ENCODE peak calls at places on chromosomes 5 and 9, in five cellular contexts. One of them, this sample, is unnamed.
A peak's percentile ranks its signal among the peaks of the same experiment; 100 is the strongest.

GRCh38 chr9:91639054-91639453 is 215.4 kb upstream of the NFIL3 start:
- DNase-seq in K562: no peak
- DNase-seq in HepG2: no peak
- DNase-seq in GM12878: no peak
- DNase-seq in H1: no peak
- DNase-seq in this sample: no peak

GRCh38 chr5:151947924-151948323 is 23.3 kb upstream of the GLRA1 start:
- DNase-seq in K562: no peak
- DNase-seq in HepG2: no peak
- DNase-seq in GM12878: no peak
- DNase-seq in H1: no peak
- DNase-seq in this sample: no peak

GRCh38 chr5:54904425-54904824 is 81.0 kb downstream of the ESM1 start:
- DNase-seq in K562: no peak
- DNase-seq in HepG2: peak; percentile 21
- DNase-seq in GM12878: no peak
- DNase-seq in H1: no peak
- DNase-seq in this sample: no peak

GRCh38 chr5:9108156-9108555 is 437.7 kb downstream of the SEMA5A start:
- DNase-seq in K562: no peak
- DNase-seq in HepG2: no peak
- DNase-seq in GM12878: no peak
- DNase-seq in H1: no peak
- DNase-seq in this sample: no peak

GRCh38 chr5:151123897-151124751 is 33.5 kb downstream of the ANXA6 start:
- DNase-seq in K562: no peak
- DNase-seq in HepG2: no peak
- DNase-seq in GM12878: peak; percentile 88
- DNase-seq in H1: no peak
- DNase-seq in this sample: no peak

GRCh38 chr5:14429614-14430013 is 152.0 kb upstream of the OTULINL start:
- DNase-seq in K562: no peak
- DNase-seq in HepG2: no peak
- DNase-seq in GM12878: no peak
- DNase-seq in H1: no peak
- DNase-seq in this sample: no peak

GRCh38 chr5:122942164-122942914 is 94.2 kb downstream of the PPIC start:
- DNase-seq in K562: peak; percentile 56
- DNase-seq in HepG2: no peak
- DNase-seq in GM12878: no peak
- DNase-seq in H1: no peak
- DNase-seq in this sample: no peak

GRCh38 chr9:98766548-98766947 is 29.8 kb downstream of the ANKS6 start:
- DNase-seq in K562: no peak
- DNase-seq in HepG2: no peak
- DNase-seq in GM12878: no peak
- DNase-seq in H1: no peak
- DNase-seq in this sample: no peak

GRCh38 chr5:155827949-155828348 is 499.0 kb upstream of the SGCD start:
- DNase-seq in K562: no peak
- DNase-seq in HepG2: no peak
- DNase-seq in GM12878: no peak
- DNase-seq in H1: no peak
- DNase-seq in this sample: no peak

GRCh38 chr9:131289301-131290038 is at the start of gene PLPP7:
- DNase-seq in K562: peak; percentile 75
- DNase-seq in HepG2: peak; percentile 53
- DNase-seq in GM12878: no peak
- DNase-seq in H1: peak; percentile 77
- DNase-seq in this sample: no peak

GRCh38 chr5:159937580-159937979 is 21.3 kb downstream of the ADRA1B start:
- DNase-seq in K562: no peak
- DNase-seq in HepG2: no peak
- DNase-seq in GM12878: no peak
- DNase-seq in H1: peak; percentile 11
- DNase-seq in this sample: no peak

GRCh38 chr5:56817306-56817986 is 2.1 kb downstream of the MAP3K1 start:
- DNase-seq in K562: no peak
- DNase-seq in HepG2: no peak
- DNase-seq in GM12878: no peak
- DNase-seq in H1: no peak
- DNase-seq in this sample: no peak

GRCh38 chr5:160656961-160657570 is 194.9 kb downstream of the ATP10B start:
- DNase-seq in K562: no peak
- DNase-seq in HepG2: no peak
- DNase-seq in GM12878: no peak
- DNase-seq in H1: no peak
- DNase-seq in this sample: no peak

GRCh38 chr9:32581512-32582143 is 8.7 kb upstream of the NDUFB6 start:
- DNase-seq in K562: peak; percentile 25
- DNase-seq in HepG2: peak; percentile 61
- DNase-seq in GM12878: no peak
- DNase-seq in H1: peak; percentile 49
- DNase-seq in this sample: peak; percentile 71

GRCh38 chr5:178895615-178896571 is at the start of gene ZFP2:
- DNase-seq in K562: no peak
- DNase-seq in HepG2: peak; percentile 19
- DNase-seq in GM12878: no peak
- DNase-seq in H1: peak; percentile 82
- DNase-seq in this sample: peak; percentile 21

GRCh38 chr5:152606739-152607138 is 201.7 kb upstream of the NMUR2 start:
- DNase-seq in K562: no peak
- DNase-seq in HepG2: no peak
- DNase-seq in GM12878: no peak
- DNase-seq in H1: no peak
- DNase-seq in this sample: no peak

GRCh38 chr9:110579763-110580255 is 268 bp upstream of the SVEP1 start:
- DNase-seq in K562: no peak
- DNase-seq in HepG2: no peak
- DNase-seq in GM12878: no peak
- DNase-seq in H1: no peak
- DNase-seq in this sample: no peak

GRCh38 chr9:95062601-95063065 is 254.9 kb downstream of the FANCC start:
- DNase-seq in K562: no peak
- DNase-seq in HepG2: no peak
- DNase-seq in GM12878: no peak
- DNase-seq in H1: no peak
- DNase-seq in this sample: no peak

GRCh38 chr9:135757356-135757755 is 55.4 kb downstream of the KCNT1 start:
- DNase-seq in K562: no peak
- DNase-seq in HepG2: no peak
- DNase-seq in GM12878: no peak
- DNase-seq in H1: no peak
- DNase-seq in this sample: no peak

GRCh38 chr5:157518963-157519362 is 56.6 kb downstream of the ADAM19 start:
- DNase-seq in K562: no peak
- DNase-seq in HepG2: no peak
- DNase-seq in GM12878: peak; percentile 77
- DNase-seq in H1: no peak
- DNase-seq in this sample: no peak

GRCh38 chr9:91017245-91017644 is 215.6 kb downstream of the SYK start:
- DNase-seq in K562: no peak
- DNase-seq in HepG2: no peak
- DNase-seq in GM12878: no peak
- DNase-seq in H1: no peak
- DNase-seq in this sample: no peak

GRCh38 chr5:39140558-39141168 is 66.5 kb upstream of the RICTOR start:
- DNase-seq in K562: no peak
- DNase-seq in HepG2: no peak
- DNase-seq in GM12878: no peak
- DNase-seq in H1: no peak
- DNase-seq in this sample: no peak

GRCh38 chr5:96530901-96531300 is 97.9 kb upstream of the PCSK1 start:
- DNase-seq in K562: no peak
- DNase-seq in HepG2: no peak
- DNase-seq in GM12878: no peak
- DNase-seq in H1: no peak
- DNase-seq in this sample: no peak

GRCh38 chr9:75063556-75064305 is 24.2 kb downstream of the NMRK1 start:
- DNase-seq in K562: no peak
- DNase-seq in HepG2: no peak
- DNase-seq in GM12878: no peak
- DNase-seq in H1: no peak
- DNase-seq in this sample: no peak

GRCh38 chr5:159094745-159095144 is 5.0 kb downstream of the EBF1 start:
- DNase-seq in K562: peak; percentile 78
- DNase-seq in HepG2: peak; percentile 8
- DNase-seq in GM12878: no peak
- DNase-seq in H1: no peak
- DNase-seq in this sample: peak; percentile 26

GRCh38 chr5:67677422-67677970 is 480.9 kb upstream of the CD180 start:
- DNase-seq in K562: no peak
- DNase-seq in HepG2: no peak
- DNase-seq in GM12878: no peak
- DNase-seq in H1: no peak
- DNase-seq in this sample: no peak

GRCh38 chr5:154858972-154859950 is 834 bp downstream of the CNOT8 start:
- DNase-seq in K562: no peak
- DNase-seq in HepG2: no peak
- DNase-seq in GM12878: no peak
- DNase-seq in H1: no peak
- DNase-seq in this sample: no peak

GRCh38 chr9:132609829-132610228 is 27.4 kb downstream of the BARHL1 start:
- DNase-seq in K562: no peak
- DNase-seq in HepG2: no peak
- DNase-seq in GM12878: no peak
- DNase-seq in H1: no peak
- DNase-seq in this sample: no peak

GRCh38 chr5:118009761-118010297 is 978.5 kb downstream of the DTWD2 start:
- DNase-seq in K562: no peak
- DNase-seq in HepG2: no peak
- DNase-seq in GM12878: no peak
- DNase-seq in H1: no peak
- DNase-seq in this sample: no peak

GRCh38 chr9:3708751-3709150 is 182.9 kb upstream of the RFX3 start:
- DNase-seq in K562: no peak
- DNase-seq in HepG2: no peak
- DNase-seq in GM12878: peak; percentile 9
- DNase-seq in H1: no peak
- DNase-seq in this sample: no peak

GRCh38 chr9:135949666-135950134 is 11.5 kb downstream of the UBAC1 start:
- DNase-seq in K562: no peak
- DNase-seq in HepG2: no peak
- DNase-seq in GM12878: no peak
- DNase-seq in H1: no peak
- DNase-seq in this sample: no peak

GRCh38 chr5:33237471-33237870 is 203.3 kb upstream of the TARS1 start:
- DNase-seq in K562: no peak
- DNase-seq in HepG2: no peak
- DNase-seq in GM12878: no peak
- DNase-seq in H1: no peak
- DNase-seq in this sample: no peak

GRCh38 chr9:104815851-104816565 is 52.1 kb downstream of the NIPSNAP3B start:
- DNase-seq in K562: no peak
- DNase-seq in HepG2: no peak
- DNase-seq in GM12878: no peak
- DNase-seq in H1: no peak
- DNase-seq in this sample: no peak

GRCh38 chr5:164146223-164146622 is 640.8 kb downstream of the MAT2B start:
- DNase-seq in K562: no peak
- DNase-seq in HepG2: no peak
- DNase-seq in GM12878: no peak
- DNase-seq in H1: no peak
- DNase-seq in this sample: no peak

GRCh38 chr5:164145458-164145857 is 640.0 kb downstream of the MAT2B start:
- DNase-seq in K562: no peak
- DNase-seq in HepG2: no peak
- DNase-seq in GM12878: no peak
- DNase-seq in H1: no peak
- DNase-seq in this sample: no peak

GRCh38 chr5:164153469-164154172 is 648.2 kb downstream of the MAT2B start:
- DNase-seq in K562: no peak
- DNase-seq in HepG2: no peak
- DNase-seq in GM12878: no peak
- DNase-seq in H1: no peak
- DNase-seq in this sample: no peak

DNA sequence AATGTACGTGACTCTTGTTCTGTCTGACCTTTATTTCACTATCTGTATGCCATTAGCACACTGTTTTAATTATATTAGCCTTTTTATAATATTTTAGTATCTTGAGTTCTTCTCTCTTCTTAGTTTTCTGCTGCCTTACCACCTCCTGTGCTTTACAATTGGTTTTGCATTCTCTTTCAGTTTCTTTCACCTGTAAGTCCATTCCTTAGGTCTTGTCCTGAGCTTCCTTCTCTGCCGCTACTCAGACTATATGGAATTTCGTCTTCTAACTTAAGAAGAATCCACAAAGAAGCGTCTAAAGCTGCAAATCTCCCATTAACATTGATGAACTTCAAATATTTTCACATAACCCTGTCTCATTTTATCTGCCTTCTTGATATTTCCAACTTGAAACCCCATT is 642.9 kb downstream of the MAT2B start:
- DNase-seq in K562: no peak
- DNase-seq in HepG2: no peak
- DNase-seq in GM12878: no peak
- DNase-seq in H1: no peak
- DNase-seq in this sample: no peak
- TF ChIP-seq RAD21 in K562: no peak
- TF ChIP-seq RAD21 in HepG2: no peak
- TF ChIP-seq RAD21 in GM12878: no peak
- TF ChIP-seq RAD21 in H1: no peak
- TF ChIP-seq RAD21 in this sample: no peak

GRCh38 chr9:19108038-19108437 is 5.3 kb upstream of the HAUS6 start:
- DNase-seq in K562: no peak
- DNase-seq in HepG2: no peak
- DNase-seq in GM12878: no peak
- DNase-seq in H1: no peak
- DNase-seq in this sample: no peak
- TF ChIP-seq ZNF274 in K562: no peak
- TF ChIP-seq ZNF274 in HepG2: no peak
- TF ChIP-seq ZNF274 in GM12878: no peak
- TF ChIP-seq ZNF274 in H1: no peak
- TF ChIP-seq ZNF274 in this sample: no peak

GRCh38 chr9:7115606-7116005 is 357.8 kb downstream of the KDM4C start:
- DNase-seq in K562: no peak
- DNase-seq in HepG2: no peak
- DNase-seq in GM12878: no peak
- DNase-seq in H1: no peak
- DNase-seq in this sample: no peak
- TF ChIP-seq ATF3 in K562: no peak
- TF ChIP-seq ATF3 in HepG2: no peak
- TF ChIP-seq ATF3 in GM12878: no peak
- TF ChIP-seq ATF3 in H1: no peak
- TF ChIP-seq ATF3 in this sample: no peak

GRCh38 chr5:132788990-132789886 is 12.2 kb upstream of the SEPTIN8 start:
- DNase-seq in K562: no peak
- DNase-seq in HepG2: no peak
- DNase-seq in GM12878: no peak
- DNase-seq in H1: peak; percentile 32
- DNase-seq in this sample: no peak
- TF ChIP-seq RAD21 in K562: no peak
- TF ChIP-seq RAD21 in HepG2: no peak
- TF ChIP-seq RAD21 in GM12878: no peak
- TF ChIP-seq RAD21 in H1: no peak
- TF ChIP-seq RAD21 in this sample: no peak

GRCh38 chr9:109012876-109013677 is at the start of gene CTNNAL1:
- DNase-seq in K562: peak; percentile 99
- DNase-seq in HepG2: peak; percentile 82
- DNase-seq in GM12878: no peak
- DNase-seq in H1: peak; percentile 96
- DNase-seq in this sample: peak; percentile 64
- TF ChIP-seq ZNF274 in K562: no peak
- TF ChIP-seq ZNF274 in HepG2: no peak
- TF ChIP-seq ZNF274 in GM12878: no peak
- TF ChIP-seq ZNF274 in H1: no peak
- TF ChIP-seq ZNF274 in this sample: no peak

GRCh38 chr9:97388721-97389238 is 23.1 kb upstream of the TDRD7 start:
- DNase-seq in K562: no peak
- DNase-seq in HepG2: no peak
- DNase-seq in GM12878: peak; percentile 60
- DNase-seq in H1: no peak
- DNase-seq in this sample: no peak
- TF ChIP-seq ATF3 in K562: no peak
- TF ChIP-seq ATF3 in HepG2: no peak
- TF ChIP-seq ATF3 in GM12878: no peak
- TF ChIP-seq ATF3 in H1: no peak
- TF ChIP-seq ATF3 in this sample: no peak